ENCODE peak calls at places on chromosomes 2 and 18, in six cellular contexts. R, U, I, Q, Z and M are unnamed samples.

GRCh38 chr2:105294046-105294445 is 35.5 kb downstream of the TGFBRAP1 start:
- DNase-seq in U (no peak), Q (no peak), I (no peak), Z (no peak), R (no peak), M (no peak)

GRCh38 chr18:69400253-69400975 is at the start of gene DOK6:
- DNase-seq in Q (peak; percentile 67), R (no peak), Z (peak; percentile 77), I (no peak), U (peak; percentile 67), M (peak; percentile 16)

GRCh38 chr2:210964141-210964764 is 407.9 kb downstream of the CPS1 start:
- DNase-seq in Z (no peak), Q (no peak), U (no peak), I (no peak), R (no peak), M (no peak)

GRCh38 chr2:106232633-106233032 is 38.5 kb upstream of the UXS1 start:
- DNase-seq in Q (no peak), I (no peak), Z (no peak), R (no peak), U (peak; percentile 30), M (no peak)

GRCh38 chr2:42932271-42933151 is 140.1 kb upstream of the HAAO start:
- DNase-seq in Q (no peak), Z (no peak), I (no peak), R (no peak), U (peak; percentile 50), M (no peak)

GRCh38 chr2:179861027-179861776 is at the start of gene ZNF385B:
- DNase-seq in R (no peak), U (peak; percentile 15), I (no peak), Z (peak; percentile 16), Q (no peak), M (no peak)

GRCh38 chr2:164824865-164825264 is 16.8 kb downstream of the COBLL1 start:
- DNase-seq in I (no peak), Q (no peak), Z (no peak), U (no peak), R (no peak), M (no peak)

GRCh38 chr2:224369028-224369632 is 32.8 kb downstream of the FAM124B start:
- DNase-seq in U (no peak), R (peak; percentile 26), Q (no peak), I (peak; percentile 32), Z (peak; percentile 68), M (no peak)

GRCh38 chr2:25420820-25421237 is 79.1 kb upstream of the DNMT3A start:
- DNase-seq in R (no peak), Z (no peak), I (no peak), U (no peak), Q (no peak), M (no peak)

GRCh38 chr2:70140978-70141753 is 49.7 kb downstream of the C2orf42 start:
- DNase-seq in U (no peak), R (peak; percentile 69), Q (peak; percentile 97), Z (peak; percentile 57), I (peak; percentile 66), M (peak; percentile 72)

GRCh38 chr2:190591972-190592371 is 56.9 kb upstream of the NAB1 start:
- DNase-seq in R (no peak), U (no peak), I (no peak), Q (no peak), Z (no peak), M (no peak)

GRCh38 chr18:67665266-67665665 is 148.7 kb upstream of the DSEL start:
- DNase-seq in Z (peak; percentile 51), Q (no peak), I (no peak), R (no peak), U (no peak), M (no peak)

GRCh38 chr2:41990688-41991087 is 57.1 kb upstream of the PKDCC start:
- DNase-seq in Q (no peak), U (no peak), R (no peak), Z (peak; percentile 72), I (no peak), M (no peak)

GRCh38 chr2:63741884-63742583 is 99.7 kb upstream of the UGP2 start:
- DNase-seq in I (no peak), R (no peak), U (no peak), Q (no peak), Z (peak; percentile 72), M (no peak)

GRCh38 chr18:51153659-51154371 is 43.7 kb downstream of the MEX3C start:
- DNase-seq in R (peak; percentile 49), I (peak; percentile 79), Q (no peak), Z (no peak), U (no peak), M (no peak)

GRCh38 chr2:177295479-177295878 is 31.0 kb upstream of the NFE2L2 start:
- DNase-seq in U (no peak), I (no peak), R (no peak), Z (peak; percentile 73), Q (no peak), M (no peak)

GRCh38 chr2:239696559-239697207 is 295.9 kb upstream of the HDAC4 start:
- DNase-seq in I (no peak), Q (no peak), R (no peak), Z (no peak), U (no peak), M (no peak)

GRCh38 chr2:112840068-112840445 is 3.5 kb upstream of the IL1B start:
- DNase-seq in U (no peak), Q (no peak), R (no peak), I (no peak), Z (no peak), M (no peak)

GRCh38 chr18:34993289-34993688 is 47.9 kb upstream of the MAPRE2 start:
- DNase-seq in U (no peak), I (no peak), Z (no peak), R (no peak), Q (no peak), M (no peak)

GRCh38 chr2:159086332-159086731 is 117.9 kb downstream of the TANC1 start:
- DNase-seq in U (no peak), I (no peak), R (no peak), Q (no peak), Z (no peak), M (no peak)

GRCh38 chr2:20916604-20917286 is 93.8 kb upstream of the LDAH start:
- DNase-seq in Q (no peak), R (no peak), I (no peak), U (no peak), Z (peak; percentile 69), M (no peak)

GRCh38 chr2:100561191-100561590 is 1.6 kb upstream of the PDCL3 start:
- DNase-seq in I (no peak), R (no peak), U (no peak), Q (no peak), Z (no peak), M (no peak)

GRCh38 chr18:56740645-56741044 is 89.5 kb downstream of the WDR7 start:
- DNase-seq in I (no peak), Q (no peak), R (no peak), Z (no peak), U (no peak), M (no peak)

GRCh38 chr2:83572400-83572799 is 886.7 kb downstream of the SUCLG1 start:
- DNase-seq in R (no peak), U (no peak), I (no peak), Q (no peak), Z (no peak), M (no peak)

GRCh38 chr2:64212346-64212745 is 68.1 kb upstream of the PELI1 start:
- DNase-seq in Q (no peak), U (no peak), R (peak; percentile 28), Z (peak; percentile 98), I (peak; percentile 74), M (no peak)

GRCh38 chr2:176817061-176817565 is 395.5 kb upstream of the HNRNPA3 start:
- DNase-seq in Q (peak; percentile 30), Z (no peak), U (no peak), I (no peak), R (peak; percentile 20), M (no peak)

GRCh38 chr2:71250945-71251344 is 24.0 kb upstream of the PAIP2B start:
- DNase-seq in Q (no peak), I (no peak), U (no peak), R (no peak), Z (no peak), M (no peak)

GRCh38 chr2:232483923-232484627 is 3.6 kb downstream of the ECEL1 start:
- DNase-seq in Q (no peak), Z (no peak), I (no peak), R (no peak), U (no peak), M (no peak)

GRCh38 chr18:26181343-26181826 is 44.9 kb upstream of the TAF4B start:
- DNase-seq in R (no peak), I (no peak), U (no peak), Z (no peak), Q (no peak), M (no peak)

GRCh38 chr18:38539373-38539772 is 973.8 kb upstream of the CELF4 start:
- DNase-seq in Z (no peak), R (no peak), U (no peak), Q (no peak), I (no peak), M (no peak)

GRCh38 chr2:67416136-67416535 is 19.0 kb downstream of the ETAA1 start:
- DNase-seq in R (no peak), I (no peak), Z (no peak), U (no peak), Q (no peak), M (no peak)

GRCh38 chr2:107303964-107304363 is 418.0 kb upstream of the ST6GAL2 start:
- DNase-seq in U (no peak), Z (peak; percentile 35), I (no peak), R (no peak), Q (no peak), M (no peak)

GRCh38 chr18:63892544-63892943 is 5.0 kb downstream of the SERPINB2 start:
- DNase-seq in Q (no peak), I (no peak), R (no peak), Z (no peak), U (no peak), M (no peak)

GRCh38 chr2:203718087-203718486 is 11.6 kb downstream of the CD28 start:
- DNase-seq in R (peak; percentile 79), Q (no peak), Z (peak; percentile 60), U (no peak), I (peak; percentile 96), M (no peak)

GRCh38 chr2:28643911-28644334 is 107.7 kb upstream of the PPP1CB start:
- DNase-seq in Z (peak; percentile 37), Q (no peak), I (no peak), U (no peak), R (no peak), M (no peak)